ENCODE peak calls at places on chromosomes 6 and 20, in five cellular contexts. Y is fibroblast of mammary gland, I is activated T-helper 1 cell treated with Interleukin-2 at 50 U/mL for 16 hours, V is fibroblast of the aortic adventitia, Z is heart right ventricle. X is an unnamed sample.
A peak's percentile ranks its signal among the peaks of the same experiment; 100 is the strongest.

GRCh38 chr6:12233693-12234551 is 56.2 kb upstream of the EDN1 start:
- DNase-seq in Z (no peak), V (peak; percentile 88), I (no peak), Y (peak; percentile 80), X (peak; percentile 66)

GRCh38 chr6:10256113-10256690 is 158.7 kb downstream of the TFAP2A start:
- DNase-seq in Y (no peak), Z (no peak), V (peak; percentile 12), I (no peak), X (no peak)

GRCh38 chr20:57249073-57249472 is 17.4 kb downstream of the BMP7 start:
- DNase-seq in Y (no peak), I (no peak), Z (no peak), V (no peak), X (no peak)

GRCh38 chr20:10924628-10925266 is 250.9 kb upstream of the JAG1 start:
- DNase-seq in Y (peak; percentile 87), I (no peak), V (peak; percentile 81), Z (no peak), X (peak; percentile 91)

GRCh38 chr6:100188754-100189153 is 194.7 kb upstream of the MCHR2 start:
- DNase-seq in V (peak; percentile 42), Z (no peak), Y (no peak), I (no peak), X (no peak)

GRCh38 chr6:26243132-26243531 is 121.9 kb upstream of the BTN3A2 start:
- DNase-seq in I (no peak), Z (no peak), Y (no peak), V (no peak), X (no peak)

GRCh38 chr20:1337441-1337840 is 8.5 kb upstream of the SDCBP2 start:
- DNase-seq in I (no peak), Y (no peak), Z (no peak), V (no peak), X (no peak)

GRCh38 chr6:161344640-161345039 is 70.8 kb upstream of the AGPAT4 start:
- DNase-seq in V (no peak), Y (no peak), I (no peak), Z (no peak), X (no peak)

GRCh38 chr6:4313044-4313686 is 177.8 kb upstream of the ECI2 start:
- DNase-seq in Y (peak; percentile 92), Z (no peak), I (no peak), V (peak; percentile 96), X (no peak)

GRCh38 chr20:43849496-43850197 is 65.0 kb upstream of the TOX2 start:
- DNase-seq in V (peak; percentile 15), Z (no peak), I (no peak), Y (peak; percentile 76), X (peak; percentile 32)

GRCh38 chr6:87573307-87574024 is 16.3 kb downstream of the RARS2 start:
- DNase-seq in Z (no peak), V (no peak), Y (no peak), I (no peak), X (no peak)

GRCh38 chr20:47396762-47397476 is 40.4 kb upstream of the ZMYND8 start:
- DNase-seq in I (no peak), Y (no peak), Z (no peak), V (peak; percentile 21), X (no peak)

GRCh38 chr6:9083108-9083507 is 647.8 kb upstream of the SLC35B3 start:
- DNase-seq in V (no peak), I (no peak), Z (no peak), Y (no peak), X (no peak)

GRCh38 chr6:149938571-149939462 is 3.0 kb upstream of the ULBP2 start:
- DNase-seq in I (no peak), Z (no peak), Y (no peak), V (no peak), X (no peak)

GRCh38 chr6:85041376-85041775 is 277.0 kb upstream of the TBX18 start:
- DNase-seq in V (no peak), Z (no peak), I (no peak), Y (peak; percentile 21), X (no peak)

GRCh38 chr20:40683221-40683893 is 5.7 kb downstream of the MAFB start:
- DNase-seq in V (no peak), I (no peak), Y (no peak), Z (peak; percentile 45), X (no peak)

GRCh38 chr6:52994789-52995078 is 350 bp downstream of the GSTA4 start:
- DNase-seq in Y (no peak), Z (peak; percentile 33), I (no peak), V (no peak), X (no peak)